ENCODE peak calls at places on chromosomes 7 and 10, in four cellular contexts. One of them, this sample, is unnamed.

GRCh38 chr10:102540023-102540422 is 36.3 kb downstream of the SUFU start:
- DNase-seq in A673: peak; percentile 30
- DNase-seq in neuronal stem cell: no peak
- DNase-seq in ovary: no peak
- DNase-seq in this sample: peak; percentile 13

GRCh38 chr7:41911792-41912191 is 208.9 kb upstream of the INHBA start:
- DNase-seq in A673: no peak
- DNase-seq in neuronal stem cell: no peak
- DNase-seq in ovary: no peak
- DNase-seq in this sample: no peak

GRCh38 chr10:86367339-86367951 is 850 bp upstream of the GRID1 start:
- DNase-seq in A673: no peak
- DNase-seq in neuronal stem cell: no peak
- DNase-seq in ovary: peak; percentile 30
- DNase-seq in this sample: no peak

GRCh38 chr10:79237801-79238520 is 109.3 kb upstream of the PPIF start:
- DNase-seq in A673: no peak
- DNase-seq in neuronal stem cell: no peak
- DNase-seq in ovary: no peak
- DNase-seq in this sample: no peak

GRCh38 chr7:131381069-131381838 is 53.6 kb downstream of the MKLN1 start:
- DNase-seq in A673: no peak
- DNase-seq in neuronal stem cell: no peak
- DNase-seq in ovary: no peak
- DNase-seq in this sample: no peak

GRCh38 chr10:68625316-68625921 is 65.3 kb downstream of the TET1 start:
- DNase-seq in A673: no peak
- DNase-seq in neuronal stem cell: no peak
- DNase-seq in ovary: no peak
- DNase-seq in this sample: no peak

GRCh38 chr10:76553700-76554470 is 1083.7 kb downstream of the KCNMA1 start:
- DNase-seq in A673: no peak
- DNase-seq in neuronal stem cell: no peak
- DNase-seq in ovary: peak; percentile 44
- DNase-seq in this sample: no peak

GRCh38 chr7:67817481-67817880 is 820.8 kb downstream of the TYW1 start:
- DNase-seq in A673: no peak
- DNase-seq in neuronal stem cell: no peak
- DNase-seq in ovary: no peak
- DNase-seq in this sample: no peak

GRCh38 chr10:33939892-33940291 is 605.4 kb upstream of the NRP1 start:
- DNase-seq in A673: no peak
- DNase-seq in neuronal stem cell: no peak
- DNase-seq in ovary: no peak
- DNase-seq in this sample: no peak

GRCh38 chr7:12851142-12851541 is 163.7 kb downstream of the ARL4A start:
- DNase-seq in A673: no peak
- DNase-seq in neuronal stem cell: no peak
- DNase-seq in ovary: no peak
- DNase-seq in this sample: no peak

GRCh38 chr7:16989883-16990413 is 108.2 kb upstream of the AGR3 start:
- DNase-seq in A673: peak; percentile 80
- DNase-seq in neuronal stem cell: no peak
- DNase-seq in ovary: no peak
- DNase-seq in this sample: no peak

GRCh38 chr7:153382591-153383225 is 623.2 kb downstream of the ACTR3B start:
- DNase-seq in A673: no peak
- DNase-seq in neuronal stem cell: no peak
- DNase-seq in ovary: no peak
- DNase-seq in this sample: no peak

GRCh38 chr10:60141916-60142559 is 235.7 kb upstream of the CCDC6 start:
- DNase-seq in A673: no peak
- DNase-seq in neuronal stem cell: no peak
- DNase-seq in ovary: no peak
- DNase-seq in this sample: no peak

GRCh38 chr7:29038463-29038862 is 80.3 kb upstream of the TRIL start:
- DNase-seq in A673: no peak
- DNase-seq in neuronal stem cell: no peak
- DNase-seq in ovary: no peak
- DNase-seq in this sample: no peak

GRCh38 chr10:89615824-89616223 is 29.2 kb downstream of the PANK1 start:
- DNase-seq in A673: no peak
- DNase-seq in neuronal stem cell: no peak
- DNase-seq in ovary: no peak
- DNase-seq in this sample: no peak

GRCh38 chr10:90947025-90947960 is 26.4 kb upstream of the ANKRD1 start:
- DNase-seq in A673: no peak
- DNase-seq in neuronal stem cell: no peak
- DNase-seq in ovary: no peak
- DNase-seq in this sample: no peak

GRCh38 chr10:69407621-69408301 is 9.0 kb downstream of the TACR2 start:
- DNase-seq in A673: peak; percentile 64
- DNase-seq in neuronal stem cell: no peak
- DNase-seq in ovary: peak; percentile 50
- DNase-seq in this sample: peak; percentile 27

GRCh38 chr10:53918755-53919154 is 882.3 kb downstream of the PCDH15 start:
- DNase-seq in A673: no peak
- DNase-seq in neuronal stem cell: no peak
- DNase-seq in ovary: no peak
- DNase-seq in this sample: no peak
- H3K4me3 ChIP-seq in A673: no peak overlapping the region
- H3K4me3 ChIP-seq in neuronal stem cell: no peak overlapping the region
- H3K4me3 ChIP-seq in ovary: no peak overlapping the region
- H3K4me3 ChIP-seq in this sample: no peak overlapping the region

DNA sequence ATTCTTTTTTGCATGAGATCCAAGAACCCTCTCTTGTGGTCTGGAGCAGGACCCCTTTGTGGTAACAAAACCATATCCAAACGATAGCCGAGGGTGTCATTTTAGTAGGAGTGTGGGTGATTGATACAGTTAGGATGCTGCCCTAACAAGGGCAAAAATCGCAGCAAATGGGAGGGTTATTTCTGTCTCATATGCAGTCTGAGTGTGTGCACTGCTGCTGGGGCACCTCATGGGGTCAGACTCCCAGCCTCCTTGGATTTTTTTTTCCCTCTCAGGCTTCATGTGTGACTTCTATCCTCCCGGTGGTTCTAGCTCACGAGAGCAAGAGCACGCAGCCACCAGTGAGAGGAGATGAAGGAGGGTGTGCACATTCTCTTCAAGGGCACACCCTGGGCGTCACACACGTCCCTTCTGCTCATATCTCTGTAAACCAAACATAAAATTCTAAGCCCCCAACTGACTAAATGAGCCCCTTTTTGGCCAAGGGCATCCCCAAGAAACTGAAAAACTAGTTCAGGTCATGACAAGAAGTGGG is 28.6 kb upstream of the IL15RA start:
- DNase-seq in A673: no peak
- DNase-seq in neuronal stem cell: no peak
- DNase-seq in ovary: no peak
- DNase-seq in this sample: no peak
- H3K27me3 ChIP-seq in A673: peaks cover 8% of the 10 kb centered on the region
- H3K27me3 ChIP-seq in neuronal stem cell: no peaks in the 10 kb centered on the region
- H3K27me3 ChIP-seq in ovary: no peaks in the 10 kb centered on the region
- H3K27me3 ChIP-seq in this sample: peaks cover 3% of the 10 kb centered on the region

DNA sequence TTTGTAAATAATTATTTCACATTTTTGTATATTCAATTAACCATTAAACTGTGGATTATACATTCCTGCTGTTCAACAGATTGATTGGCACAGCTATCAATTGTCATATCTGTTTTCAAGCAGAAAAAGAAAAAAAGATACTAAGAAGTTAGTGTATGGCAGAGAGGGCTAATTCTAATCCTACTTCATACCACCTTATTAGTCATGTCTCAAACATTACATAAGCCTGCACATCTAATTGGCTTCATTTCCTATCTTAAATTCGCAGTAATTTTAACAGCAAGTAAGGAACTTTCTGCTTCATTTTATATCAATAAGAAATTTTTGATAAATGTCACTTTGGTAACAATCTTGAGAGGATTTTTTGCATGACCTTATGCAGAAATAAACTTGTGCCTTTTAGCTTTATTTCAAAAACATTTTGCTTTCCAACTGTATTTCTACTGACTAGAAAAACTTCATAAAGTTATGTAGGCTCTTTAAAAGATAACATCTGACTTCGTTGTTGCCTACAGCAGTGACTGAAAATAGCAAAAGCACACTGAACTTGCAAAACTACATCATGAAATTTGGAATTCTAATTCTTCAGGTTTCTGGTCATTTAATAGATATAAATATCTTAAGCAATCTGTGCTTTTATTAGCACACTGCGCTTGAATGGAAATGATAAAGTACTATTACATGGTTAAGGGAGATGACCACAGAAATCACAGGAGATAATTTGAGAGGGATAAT is 111.5 kb downstream of the SEMA3C start:
- DNase-seq in A673: peak; percentile 66
- DNase-seq in neuronal stem cell: no peak
- DNase-seq in ovary: no peak
- DNase-seq in this sample: no peak
- H3K4me1 ChIP-seq in A673: peaks cover 38% of the 10 kb centered on the region
- H3K4me1 ChIP-seq in neuronal stem cell: no peaks in the 10 kb centered on the region
- H3K4me1 ChIP-seq in ovary: no peaks in the 10 kb centered on the region
- H3K4me1 ChIP-seq in this sample: no peaks in the 10 kb centered on the region

DNA sequence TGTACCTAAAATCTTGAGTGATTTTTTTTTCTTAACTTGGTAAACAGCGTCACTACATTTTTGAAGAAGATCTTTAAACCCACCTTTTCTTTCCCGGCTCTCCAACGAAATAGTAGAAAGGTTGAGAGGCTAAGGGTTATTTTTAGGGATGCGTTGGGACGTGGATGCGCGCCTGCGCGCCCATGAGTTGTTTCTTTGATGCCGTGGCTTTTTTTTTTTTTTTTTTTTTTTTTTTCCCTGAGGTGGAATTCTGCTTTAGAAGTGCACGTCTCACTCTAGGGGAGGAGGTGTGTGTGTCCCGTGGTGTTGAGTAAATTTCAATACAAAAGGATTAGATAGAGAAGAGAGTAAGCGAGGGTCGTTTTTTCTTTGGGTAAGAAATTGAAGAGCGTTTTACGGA is 972 bp upstream of the SP8 start:
- DNase-seq in A673: no peak
- DNase-seq in neuronal stem cell: no peak
- DNase-seq in ovary: no peak
- DNase-seq in this sample: no peak
- H3K4me3 ChIP-seq in A673: no peak overlapping the region
- H3K4me3 ChIP-seq in neuronal stem cell: peak overlapping the region; percentile 86
- H3K4me3 ChIP-seq in ovary: no peak overlapping the region
- H3K4me3 ChIP-seq in this sample: peak overlapping the region; percentile 50

GRCh38 chr7:27146491-27147210 is 923 bp downstream of the HOXA6 start:
- DNase-seq in A673: no peak
- DNase-seq in neuronal stem cell: no peak
- DNase-seq in ovary: no peak
- DNase-seq in this sample: no peak
- H3K27me3 ChIP-seq in A673: peaks cover 94% of the 10 kb centered on the region
- H3K27me3 ChIP-seq in neuronal stem cell: peaks cover 99% of the 10 kb centered on the region
- H3K27me3 ChIP-seq in ovary: no peaks in the 10 kb centered on the region
- H3K27me3 ChIP-seq in this sample: no peaks in the 10 kb centered on the region

GRCh38 chr10:73864229-73864628 is 10.1 kb downstream of the CAMK2G start:
- DNase-seq in A673: no peak
- DNase-seq in neuronal stem cell: no peak
- DNase-seq in ovary: no peak
- DNase-seq in this sample: no peak
- H3K4me1 ChIP-seq in A673: no peaks in the 10 kb centered on the region
- H3K4me1 ChIP-seq in neuronal stem cell: no peaks in the 10 kb centered on the region
- H3K4me1 ChIP-seq in ovary: no peaks in the 10 kb centered on the region
- H3K4me1 ChIP-seq in this sample: no peaks in the 10 kb centered on the region

GRCh38 chr10:71965623-71966022 is 1.4 kb downstream of the CHST3 start:
- DNase-seq in A673: no peak
- DNase-seq in neuronal stem cell: no peak
- DNase-seq in ovary: no peak
- DNase-seq in this sample: no peak
- H3K4me3 ChIP-seq in A673: peak overlapping the region; percentile 90
- H3K4me3 ChIP-seq in neuronal stem cell: peak overlapping the region; percentile 89
- H3K4me3 ChIP-seq in ovary: peak overlapping the region; percentile 84
- H3K4me3 ChIP-seq in this sample: peak overlapping the region; percentile 53

GRCh38 chr7:150733734-150734095 is 3.5 kb upstream of the GIMAP5 start:
- DNase-seq in A673: no peak
- DNase-seq in neuronal stem cell: no peak
- DNase-seq in ovary: no peak
- DNase-seq in this sample: no peak
- H3K27me3 ChIP-seq in A673: peaks cover 5% of the 10 kb centered on the region
- H3K27me3 ChIP-seq in neuronal stem cell: peaks cover 6% of the 10 kb centered on the region
- H3K27me3 ChIP-seq in ovary: no peaks in the 10 kb centered on the region
- H3K27me3 ChIP-seq in this sample: peaks cover 6% of the 10 kb centered on the region

DNA sequence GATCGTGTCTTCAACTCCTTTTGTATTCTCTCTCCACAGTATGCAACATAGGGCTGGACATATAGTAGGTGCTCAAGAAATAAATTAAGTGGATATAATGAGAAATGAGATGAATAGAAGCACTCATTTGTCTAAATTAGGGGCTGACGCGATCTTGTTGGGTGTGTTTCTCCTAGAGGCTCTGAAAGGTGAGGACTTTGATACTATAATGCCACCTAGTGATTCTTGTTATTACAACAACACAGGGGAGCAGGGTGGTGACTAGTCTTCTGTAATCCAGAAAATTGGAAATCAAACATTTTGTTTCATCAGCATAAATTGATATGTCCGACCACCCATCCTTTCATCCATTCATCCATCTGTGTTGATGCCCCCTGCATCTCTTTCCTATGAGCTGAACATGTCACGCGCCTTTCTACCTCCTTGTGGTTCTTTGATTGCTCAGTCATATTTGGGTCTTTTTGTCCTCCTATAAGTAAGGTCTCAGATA is 3.4 kb upstream of the CFAP58 start:
- DNase-seq in A673: peak; percentile 82
- DNase-seq in neuronal stem cell: no peak
- DNase-seq in ovary: peak; percentile 12
- DNase-seq in this sample: peak; percentile 59
- H3K4me1 ChIP-seq in A673: peaks cover 8% of the 10 kb centered on the region
- H3K4me1 ChIP-seq in neuronal stem cell: peaks cover 1% of the 10 kb centered on the region
- H3K4me1 ChIP-seq in ovary: no peaks in the 10 kb centered on the region
- H3K4me1 ChIP-seq in this sample: peaks cover 7% of the 10 kb centered on the region

This sample was measured in HAP-1.